ENCODE peak calls at places on chromosome 6, in seven cellular contexts. B is CD4-positive, alpha-beta memory T cell; U is BJ; V is posterior cingulate gyrus; X is astrocyte of the spinal cord; P is DMS153; O is NCI-H1092 treated with DMSO at 0.1 percent for 48 hours. M is an unnamed sample.

GRCh38 chr6:53041356-53041755 is 23.8 kb upstream of the FBXO9 start:
- DNase-seq in U (no peak), V (no peak), O (no peak), B (no peak), P (no peak), X (peak; percentile 68), M (no peak)

GRCh38 chr6:35496851-35497570 is at the start of gene TEAD3:
- DNase-seq in O (no peak), B (peak; percentile 48), U (no peak), X (peak; percentile 47), V (no peak), P (no peak), M (no peak)

GRCh38 chr6:105504660-105505059 is 101.8 kb upstream of the PREP start:
- DNase-seq in O (no peak), U (no peak), P (no peak), V (no peak), B (no peak), X (no peak), M (no peak)

GRCh38 chr6:82953871-82954270 is 111.8 kb downstream of the UBE3D start:
- DNase-seq in P (no peak), B (no peak), X (no peak), V (no peak), O (no peak), U (no peak), M (no peak)

GRCh38 chr6:4950076-4950475 is 53.8 kb downstream of the RPP40 start:
- DNase-seq in X (no peak), B (no peak), P (no peak), O (no peak), V (no peak), U (no peak), M (no peak)

GRCh38 chr6:127924440-127924839 is 23.6 kb upstream of the THEMIS start:
- DNase-seq in V (no peak), X (peak; percentile 47), O (no peak), U (no peak), P (no peak), B (no peak), M (no peak)

GRCh38 chr6:45663181-45664180 is 285.7 kb upstream of the SUPT3H start:
- DNase-seq in B (peak; percentile 47), P (no peak), X (peak; percentile 27), U (no peak), O (no peak), V (peak; percentile 52), M (peak; percentile 15)

GRCh38 chr6:36039113-36039512 is 11.5 kb downstream of the MAPK14 start:
- DNase-seq in B (no peak), X (peak; percentile 17), V (no peak), P (no peak), U (no peak), O (no peak), M (no peak)

GRCh38 chr6:167968091-167968490 is 29.4 kb upstream of the KIF25 start:
- DNase-seq in B (peak; percentile 17), X (no peak), O (peak; percentile 19), P (no peak), U (no peak), V (no peak), M (no peak)

GRCh38 chr6:107230448-107230847 is 115.1 kb upstream of the BEND3 start:
- DNase-seq in B (no peak), O (no peak), P (no peak), V (no peak), U (no peak), X (no peak), M (no peak)

GRCh38 chr6:79201935-79202334 is 32.5 kb downstream of the HMGN3 start:
- DNase-seq in U (no peak), O (no peak), B (no peak), X (no peak), P (no peak), V (no peak), M (no peak)

GRCh38 chr6:42891199-42891722 is 11.8 kb downstream of the RPL7L1 start:
- DNase-seq in P (no peak), U (no peak), V (no peak), X (no peak), B (no peak), O (no peak), M (no peak)

GRCh38 chr6:33686981-33687975 is 24.2 kb downstream of the UQCC2 start:
- DNase-seq in U (no peak), V (no peak), P (no peak), X (no peak), O (no peak), B (no peak), M (no peak)

GRCh38 chr6:50185006-50185405 is 135.3 kb upstream of the DEFB112 start:
- DNase-seq in X (no peak), P (no peak), O (no peak), U (no peak), B (no peak), V (no peak), M (no peak)

GRCh38 chr6:31559606-31559957 is 12.2 kb downstream of the NFKBIL1 start:
- DNase-seq in V (no peak), X (no peak), O (no peak), P (no peak), B (no peak), U (no peak), M (no peak)

GRCh38 chr6:14074723-14075503 is 42.7 kb upstream of the CD83 start:
- DNase-seq in V (no peak), U (no peak), B (peak; percentile 70), P (no peak), O (no peak), X (peak; percentile 56), M (peak; percentile 5)

GRCh38 chr6:45126033-45126432 is 202.1 kb upstream of the RUNX2 start:
- DNase-seq in U (no peak), O (no peak), X (no peak), P (no peak), B (no peak), V (no peak), M (no peak)

GRCh38 chr6:36906539-36906938 is 20.8 kb downstream of the C6orf89 start:
- DNase-seq in B (no peak), X (no peak), V (no peak), O (peak; percentile 89), P (peak; percentile 54), U (no peak), M (peak; percentile 75)

GRCh38 chr6:159979136-159979874 is 10.4 kb downstream of the IGF2R start:
- DNase-seq in X (peak; percentile 73), B (no peak), O (peak; percentile 85), P (peak; percentile 91), V (no peak), U (no peak), M (peak; percentile 29)

GRCh38 chr6:134352786-134353480 is 35.0 kb upstream of the SGK1 start:
- DNase-seq in B (no peak), P (no peak), U (peak; percentile 27), X (peak; percentile 88), V (no peak), O (no peak), M (no peak)

GRCh38 chr6:14276066-14276465 is 158.5 kb downstream of the CD83 start:
- DNase-seq in B (no peak), O (no peak), P (no peak), X (no peak), U (no peak), V (no peak), M (no peak)

GRCh38 chr6:106466211-106466610 is 105.7 kb downstream of the CRYBG1 start:
- DNase-seq in X (no peak), O (no peak), U (no peak), V (no peak), B (no peak), P (no peak), M (no peak)

GRCh38 chr6:158474961-158475343 is 84.9 kb upstream of the TMEM181 start:
- DNase-seq in X (peak; percentile 29), O (peak; percentile 87), V (no peak), U (no peak), B (no peak), P (peak; percentile 91), M (no peak)

M was measured in caudate nucleus.